ENCODE peak calls at places on chromosome X, in seven cellular contexts. R, G, Z, C, S, A and P are unnamed samples. For H3K4me1, the result is how much of the 10 kb centered on the place peaks cover.

GRCh38 chrX:13432776-13433605 is 113.1 kb upstream of the ATXN3L start:
- DNase-seq in G (no peak), A (no peak), C (no peak), R (no peak), Z (no peak), S (no peak), P (no peak)

GRCh38 chrX:6990552-6991193 is 156.8 kb upstream of the STS start:
- DNase-seq in R (no peak), C (no peak), S (no peak), A (no peak), G (no peak), Z (no peak), P (no peak)

GRCh38 chrX:134747006-134747405 is 88.7 kb upstream of the PLAC1 start:
- DNase-seq in S (no peak), Z (no peak), R (no peak), G (no peak), A (no peak), C (no peak), P (no peak)

GRCh38 chrX:146186540-146186939 is 368.9 kb downstream of the SLITRK2 start:
- DNase-seq in S (no peak), R (no peak), C (no peak), Z (no peak), G (no peak), A (no peak), P (no peak)

GRCh38 chrX:121761845-121762244 is 714.4 kb downstream of the GLUD2 start:
- DNase-seq in Z (no peak), G (no peak), S (no peak), C (no peak), R (no peak), A (no peak), P (no peak)

GRCh38 chrX:84735025-84735424 is 232.8 kb upstream of the HDX start:
- DNase-seq in A (no peak), S (no peak), Z (no peak), C (no peak), R (no peak), G (no peak), P (no peak)

GRCh38 chrX:8815460-8816065 is 14.4 kb upstream of the FAM9A start:
- DNase-seq in Z (peak), A (peak), G (no peak), S (no peak), C (peak), R (no peak), P (no peak)

GRCh38 chrX:26788402-26788998 is 572.5 kb downstream of the MAGEB5 start:
- DNase-seq in G (no peak), S (no peak), R (no peak), C (no peak), Z (no peak), A (no peak), P (no peak)

GRCh38 chrX:8504451-8504850 is 39.8 kb downstream of the VCX3B start:
- DNase-seq in G (no peak), C (no peak), S (no peak), A (no peak), Z (peak), R (no peak), P (no peak)

GRCh38 chrX:147364896-147365295 is 546.8 kb upstream of the FMR1 start:
- DNase-seq in G (no peak), Z (no peak), C (no peak), A (no peak), R (no peak), S (no peak), P (no peak)

GRCh38 chrX:40531056-40531826 is 49.5 kb upstream of the ATP6AP2 start:
- DNase-seq in R (no peak), A (no peak), Z (no peak), C (no peak), G (no peak), S (no peak), P (no peak)

GRCh38 chrX:74492720-74493201 is 71.5 kb downstream of the SLC16A2 start:
- DNase-seq in R (no peak), S (peak), G (no peak), Z (no peak), A (no peak), C (no peak), P (no peak)

GRCh38 chrX:1417921-1418875 is 26.3 kb upstream of the SLC25A6 start:
- DNase-seq in G (peak), S (no peak), A (no peak), R (no peak), Z (no peak), C (no peak), P (peak)

GRCh38 chrX:74514384-74514783 is 93.1 kb downstream of the SLC16A2 start:
- DNase-seq in C (no peak), Z (no peak), R (no peak), A (no peak), S (no peak), G (no peak), P (no peak)

GRCh38 chrX:2735270-2735669 is 16.6 kb upstream of the XG start:
- DNase-seq in Z (no peak), C (no peak), R (no peak), S (no peak), G (no peak), A (no peak), P (no peak)

GRCh38 chrX:106726485-106727437 is at the start of gene RNF128:
- DNase-seq in Z (peak), G (peak), A (peak), C (peak), S (peak), R (no peak), P (peak)

GRCh38 chrX:113929004-113929403 is 654.9 kb upstream of the HTR2C start:
- DNase-seq in G (no peak), Z (peak), R (no peak), S (peak), C (no peak), A (peak), P (no peak)

GRCh38 chrX:100768679-100769338 is 36.9 kb upstream of the SYTL4 start:
- DNase-seq in G (peak), S (peak), A (peak), R (peak), C (peak), Z (peak), P (peak)

GRCh38 chrX:57918750-57919436 is 8.6 kb upstream of the ZXDA start:
- DNase-seq in Z (no peak), R (peak), G (peak), A (no peak), S (no peak), C (peak), P (peak)

GRCh38 chrX:110383414-110383813 is 24.8 kb downstream of the RTL9 start:
- DNase-seq in R (no peak), C (no peak), Z (no peak), G (no peak), A (no peak), S (no peak), P (no peak)

GRCh38 chrX:39969099-39969825 is 128.5 kb downstream of the BCOR start:
- DNase-seq in G (no peak), A (no peak), S (peak), C (peak), R (no peak), Z (no peak), P (no peak)

GRCh38 chrX:154432210-154432609 is 3.7 kb downstream of the ATP6AP1 start:
- DNase-seq in C (no peak), R (no peak), S (no peak), G (no peak), Z (no peak), A (no peak), P (no peak)

GRCh38 chrX:10393899-10394298 is 226.5 kb downstream of the MID1 start:
- DNase-seq in S (no peak), G (no peak), R (no peak), A (peak), C (no peak), Z (no peak), P (no peak)

GRCh38 chrX:40273356-40274050 is 175.7 kb upstream of the BCOR start:
- DNase-seq in C (peak), G (no peak), S (no peak), Z (no peak), A (no peak), R (no peak), P (no peak)

GRCh38 chrX:68808686-68809357 is 20.0 kb upstream of the EFNB1 start:
- DNase-seq in A (no peak), Z (no peak), S (peak), C (peak), G (no peak), R (no peak), P (no peak)

GRCh38 chrX:51435101-51435500 is 61.3 kb downstream of the NUDT11 start:
- DNase-seq in G (no peak), A (no peak), Z (no peak), S (no peak), C (no peak), R (no peak), P (no peak)

GRCh38 chrX:24475480-24475879 is 10.4 kb downstream of the PDK3 start:
- DNase-seq in C (no peak), R (no peak), A (no peak), S (no peak), G (no peak), Z (no peak), P (no peak)

GRCh38 chrX:24483596-24483995 is 18.5 kb downstream of the PDK3 start:
- DNase-seq in A (no peak), G (no peak), C (no peak), Z (no peak), S (no peak), R (no peak), P (no peak)

GRCh38 chrX:24478516-24478915 is 13.4 kb downstream of the PDK3 start:
- DNase-seq in G (no peak), A (no peak), Z (no peak), R (no peak), S (no peak), C (no peak), P (no peak)

GRCh38 chrX:24482823-24483410 is 17.8 kb downstream of the PDK3 start:
- DNase-seq in G (no peak), A (no peak), Z (no peak), C (no peak), R (no peak), S (no peak), P (no peak)

DNA sequence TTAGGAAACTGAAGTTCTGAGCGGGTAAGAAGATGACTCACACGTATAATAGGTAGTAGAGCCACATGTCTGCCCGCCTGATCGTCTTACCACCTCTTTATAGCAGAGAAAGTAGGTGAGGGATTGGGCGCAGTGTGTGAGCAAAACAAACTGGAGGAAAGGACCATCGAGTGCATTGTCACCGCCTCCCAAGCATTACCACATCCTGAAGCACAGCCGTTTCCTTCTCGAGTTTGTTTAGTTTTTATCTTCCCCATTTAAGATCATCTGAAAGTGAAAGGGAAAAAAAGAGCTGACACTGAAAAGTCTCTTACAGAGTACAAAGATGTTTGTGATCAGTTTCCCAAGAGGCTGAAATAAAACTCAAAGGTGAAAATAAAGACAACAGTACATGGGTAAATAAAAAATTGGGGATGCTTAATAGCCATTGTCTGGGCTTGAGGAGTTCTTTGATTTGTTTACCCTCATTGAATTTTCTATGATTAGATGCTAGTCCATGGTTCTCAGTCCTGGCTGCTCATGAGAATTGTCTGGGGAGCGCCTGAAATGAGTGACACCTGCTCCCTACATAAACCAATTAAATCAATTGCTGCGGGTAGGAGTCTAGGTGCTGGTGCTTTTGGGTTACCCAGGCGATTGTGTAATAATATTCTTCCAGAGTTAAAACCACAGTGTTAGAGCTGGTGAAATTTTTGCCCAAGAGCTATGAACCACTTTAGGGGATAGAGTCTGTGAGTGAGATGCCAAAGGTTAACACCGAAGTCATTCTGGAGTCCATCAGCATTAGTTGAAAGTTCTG is 15.0 kb downstream of the PDK3 start:
- DNase-seq in S (no peak), G (peak), Z (peak), R (peak), C (peak), A (no peak), P (peak)
- H3K4me1 ChIP-seq in S (under half), G (under half), Z (under half), R (half or more), C (under half), A (under half), P (under half)

DNA sequence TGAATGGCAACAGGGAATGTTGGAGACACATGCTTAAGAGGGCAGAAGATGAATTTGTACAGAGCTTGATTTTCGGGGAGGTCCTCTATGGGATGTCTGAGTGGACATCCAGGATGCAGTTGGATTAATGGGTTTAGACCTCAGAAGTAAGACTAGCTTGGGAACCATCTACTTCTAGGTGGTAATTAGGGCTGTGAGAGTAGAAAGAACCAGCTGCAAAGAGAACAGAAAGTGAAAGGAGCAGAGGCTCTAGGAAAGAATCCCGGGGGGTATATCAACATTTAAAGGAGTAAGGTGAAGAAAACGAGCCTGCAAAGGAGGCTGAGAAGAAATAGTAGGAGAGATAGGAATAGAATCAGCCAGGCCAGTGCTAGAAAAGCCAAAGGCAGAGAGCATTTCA is 29.0 kb upstream of the NKRF start:
- DNase-seq in Z (no peak), S (no peak), C (no peak), G (no peak), A (no peak), R (no peak), P (no peak)
- H3K4me1 ChIP-seq in Z (under half), S (under half), C (under half), G (under half), A (under half), R (under half), P (under half)

GRCh38 chrX:56761167-56761566 is 32.1 kb downstream of the NBDY start:
- DNase-seq in Z (no peak), A (no peak), C (no peak), R (no peak), S (no peak), G (no peak), P (no peak)
- H3K4me1 ChIP-seq in Z (under half), A (under half), C (under half), R (under half), S (under half), G (under half), P (under half)

GRCh38 chrX:19774905-19775304 is 112.5 kb downstream of the SH3KBP1 start:
- DNase-seq in C (no peak), A (no peak), G (no peak), S (no peak), R (no peak), Z (no peak), P (no peak)

GRCh38 chrX:19775830-19776498 is 111.4 kb downstream of the SH3KBP1 start:
- DNase-seq in S (no peak), C (peak), A (no peak), G (no peak), Z (no peak), R (no peak), P (no peak)

GRCh38 chrX:19772759-19773623 is 114.4 kb downstream of the SH3KBP1 start:
- DNase-seq in C (no peak), S (no peak), R (no peak), Z (no peak), G (no peak), A (no peak), P (no peak)

GRCh38 chrX:19772306-19772705 is 115.1 kb downstream of the SH3KBP1 start:
- DNase-seq in S (no peak), C (peak), R (no peak), G (no peak), Z (no peak), A (no peak), P (no peak)

GRCh38 chrX:19776753-19777152 is 110.6 kb downstream of the SH3KBP1 start:
- DNase-seq in C (no peak), R (no peak), S (no peak), Z (no peak), A (no peak), G (no peak), P (no peak)
- H3K4me1 ChIP-seq in C (under half), R (half or more), S (under half), Z (under half), A (under half), G (under half), P (under half)

GRCh38 chrX:24169211-24169610 is 19.7 kb downstream of the ZFX start:
- DNase-seq in R (no peak), A (no peak), C (no peak), S (no peak), G (no peak), Z (no peak), P (no peak)
- H3K4me1 ChIP-seq in R (under half), A (half or more), C (half or more), S (under half), G (under half), Z (under half), P (under half)

DNA sequence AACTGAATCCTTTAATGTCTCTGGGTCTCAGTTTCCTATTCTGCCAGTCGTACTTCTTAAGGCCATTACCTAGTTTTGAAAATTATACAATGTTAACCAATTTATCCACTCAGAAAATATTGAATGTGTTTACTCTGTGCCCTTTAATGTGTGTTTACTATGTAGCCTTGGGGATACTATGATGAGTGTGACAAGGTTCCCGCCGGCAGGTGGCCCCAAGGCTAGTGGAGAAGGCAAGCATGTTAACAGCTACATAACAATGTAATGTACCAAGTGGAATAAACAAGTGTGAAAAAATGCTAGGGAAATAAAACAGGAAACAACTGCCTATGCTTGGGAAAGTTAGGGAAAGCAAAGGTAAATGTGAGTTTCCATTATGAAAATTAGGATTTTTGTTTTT is 187.3 kb upstream of the MBNL3 start:
- DNase-seq in G (no peak), A (no peak), C (no peak), S (no peak), R (no peak), Z (no peak), P (no peak)
- H3K4me1 ChIP-seq in G (under half), A (under half), C (under half), S (under half), R (under half), Z (under half), P (under half)

GRCh38 chrX:17415242-17415815 is 40.3 kb downstream of the NHS start:
- DNase-seq in R (no peak), A (no peak), G (no peak), C (no peak), Z (no peak), S (no peak), P (no peak)
- H3K4me1 ChIP-seq in R (under half), A (half or more), G (under half), C (under half), Z (under half), S (under half), P (under half)

GRCh38 chrX:66014084-66014483 is 25.8 kb downstream of the VSIG4 start:
- DNase-seq in S (no peak), C (no peak), G (no peak), R (no peak), Z (no peak), A (no peak), P (no peak)
- H3K4me1 ChIP-seq in S (under half), C (under half), G (under half), R (half or more), Z (under half), A (under half), P (under half)

DNA sequence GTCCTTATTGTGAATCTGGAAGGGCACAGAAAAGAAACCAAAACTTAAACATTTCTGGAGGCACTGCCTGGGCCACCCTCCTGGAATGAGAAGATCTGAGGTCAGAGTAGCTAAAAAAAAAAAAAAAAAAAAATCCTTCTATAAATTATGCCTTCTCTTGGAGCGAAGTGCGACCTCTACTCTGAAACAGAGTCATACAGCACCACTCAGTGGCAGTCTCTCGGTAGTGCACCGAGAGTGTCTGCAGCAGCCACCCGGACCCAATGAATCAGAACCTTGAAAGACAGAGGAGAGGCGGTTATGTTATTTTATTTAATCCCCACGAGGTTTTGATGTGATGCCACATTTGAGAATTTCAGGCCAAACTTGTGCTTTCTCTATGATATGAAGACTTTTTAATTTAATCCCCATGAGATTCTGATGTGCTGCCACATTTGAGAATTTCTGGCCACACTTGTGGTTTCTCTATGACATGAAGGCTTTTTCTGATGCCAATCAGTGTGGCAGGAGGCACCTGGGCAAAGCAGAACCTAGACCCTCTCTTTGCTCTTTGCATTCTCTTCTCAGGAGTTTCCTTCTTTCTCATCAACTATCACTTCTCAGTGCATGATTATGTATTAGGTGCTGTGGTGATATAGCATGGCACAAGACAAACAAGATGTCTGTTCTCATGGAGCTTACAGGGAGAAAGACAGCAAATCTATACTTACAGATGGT is 5.6 kb upstream of the CT47C1 start:
- DNase-seq in G (peak), Z (peak), A (peak), S (peak), R (no peak), C (peak), P (peak)
- H3K4me1 ChIP-seq in G (under half), Z (under half), A (under half), S (under half), R (under half), C (under half), P (under half)